ENCODE peak calls at places on chromosomes 12 and 14, in ten cellular contexts. X, B, M, P, W, L, N, G, Z and Q are unnamed samples.

GRCh38 chr12:58918475-58918874 is 1.8 kb downstream of the LRIG3 start:
- DNase-seq in X (peak; percentile 32), B (no peak), M (no peak), P (no peak), W (no peak), L (no peak), N (no peak), G (no peak), Z (peak; percentile 20), Q (no peak)

GRCh38 chr12:132490481-132491348 is 764 bp downstream of the FBRSL1 start:
- DNase-seq in X (peak; percentile 25), B (peak; percentile 42), M (no peak), P (no peak), W (peak; percentile 24), L (no peak), N (peak; percentile 56), G (no peak), Z (peak; percentile 23), Q (peak; percentile 46)

GRCh38 chr14:72906316-72906715 is 12.4 kb upstream of the DPF3 start:
- DNase-seq in X (no peak), B (no peak), M (no peak), P (peak; percentile 41), W (peak; percentile 75), L (peak; percentile 48), N (no peak), G (no peak), Z (no peak), Q (no peak)

GRCh38 chr12:89156862-89157262 is 195.4 kb downstream of the DUSP6 start:
- DNase-seq in X (peak; percentile 43), B (no peak), M (no peak), P (peak; percentile 23), W (peak; percentile 66), L (peak; percentile 32), N (no peak), G (no peak), Z (no peak), Q (no peak)

GRCh38 chr14:50954811-50955372 is 10.6 kb upstream of the PYGL start:
- DNase-seq in X (peak; percentile 82), B (peak; percentile 44), M (no peak), P (peak; percentile 50), W (peak; percentile 79), L (peak; percentile 66), N (no peak), G (no peak), Z (peak; percentile 16), Q (peak; percentile 18)

GRCh38 chr12:108273217-108273616 is 65.9 kb downstream of the CMKLR1 start:
- DNase-seq in X (no peak), B (no peak), M (no peak), P (no peak), W (no peak), L (no peak), N (no peak), G (no peak), Z (no peak), Q (no peak)

GRCh38 chr12:48999371-49000131 is at the start of gene DDN:
- DNase-seq in X (peak; percentile 35), B (peak; percentile 81), M (no peak), P (peak; percentile 59), W (peak; percentile 29), L (no peak), N (peak; percentile 54), G (no peak), Z (no peak), Q (peak; percentile 64)

GRCh38 chr12:124829008-124829707 is 34.5 kb downstream of the SCARB1 start:
- DNase-seq in X (peak; percentile 96), B (no peak), M (no peak), P (peak; percentile 75), W (peak; percentile 77), L (peak; percentile 87), N (no peak), G (no peak), Z (peak; percentile 48), Q (peak; percentile 89)

GRCh38 chr12:105233045-105233905 is 2.7 kb downstream of the APPL2 start:
- DNase-seq in X (no peak), B (no peak), M (no peak), P (no peak), W (no peak), L (no peak), N (no peak), G (no peak), Z (no peak), Q (peak; percentile 19)